ENCODE peak calls at places on chromosomes 7 and 10, in nine cellular contexts. One of them, this sample, is unnamed.

GRCh38 chr7:34825221-34825620 is 167.2 kb downstream of the NPSR1 start:
- DNase-seq in fibroblast of lung: no peak
- DNase-seq in foreskin fibroblast: no peak
- DNase-seq in activated naive CD4-positive, alpha-beta T cell treated with anti-CD3 and anti-CD28 coated beads for 36 hours: no peak
- DNase-seq in left ventricle myocardium superior: no peak
- DNase-seq in stimulated activated CD4-positive, alpha-beta T cell treated with anti-CD3 and anti-CD28 coated beads, TNF-alpha, amount 100 ng/mL, for 1 hour: no peak
- DNase-seq in IMR-90: no peak
- DNase-seq in PC-9: peak; percentile 58
- DNase-seq in EL: no peak
- DNase-seq in this sample: no peak

GRCh38 chr10:99329891-99330674 is 927 bp downstream of the CNNM1 start:
- DNase-seq in fibroblast of lung: peak; percentile 17
- DNase-seq in foreskin fibroblast: peak; percentile 72
- DNase-seq in activated naive CD4-positive, alpha-beta T cell treated with anti-CD3 and anti-CD28 coated beads for 36 hours: peak; percentile 18
- DNase-seq in left ventricle myocardium superior: peak; percentile 46
- DNase-seq in stimulated activated CD4-positive, alpha-beta T cell treated with anti-CD3 and anti-CD28 coated beads, TNF-alpha, amount 100 ng/mL, for 1 hour: no peak
- DNase-seq in IMR-90: peak; percentile 4
- DNase-seq in PC-9: no peak
- DNase-seq in EL: peak; percentile 46
- DNase-seq in this sample: no peak

GRCh38 chr7:2016021-2016631 is 216.6 kb downstream of the MAD1L1 start:
- DNase-seq in fibroblast of lung: no peak
- DNase-seq in foreskin fibroblast: no peak
- DNase-seq in activated naive CD4-positive, alpha-beta T cell treated with anti-CD3 and anti-CD28 coated beads for 36 hours: no peak
- DNase-seq in left ventricle myocardium superior: peak; percentile 18
- DNase-seq in stimulated activated CD4-positive, alpha-beta T cell treated with anti-CD3 and anti-CD28 coated beads, TNF-alpha, amount 100 ng/mL, for 1 hour: no peak
- DNase-seq in IMR-90: no peak
- DNase-seq in PC-9: no peak
- DNase-seq in EL: no peak
- DNase-seq in this sample: no peak

GRCh38 chr7:57328457-57328856 is 121.5 kb upstream of the ZNF716 start:
- DNase-seq in fibroblast of lung: no peak
- DNase-seq in foreskin fibroblast: no peak
- DNase-seq in activated naive CD4-positive, alpha-beta T cell treated with anti-CD3 and anti-CD28 coated beads for 36 hours: no peak
- DNase-seq in left ventricle myocardium superior: peak; percentile 90
- DNase-seq in stimulated activated CD4-positive, alpha-beta T cell treated with anti-CD3 and anti-CD28 coated beads, TNF-alpha, amount 100 ng/mL, for 1 hour: no peak
- DNase-seq in IMR-90: no peak
- DNase-seq in PC-9: no peak
- DNase-seq in EL: no peak
- DNase-seq in this sample: no peak

GRCh38 chr7:140229591-140230516 is 53.1 kb upstream of the KDM7A start:
- DNase-seq in fibroblast of lung: no peak
- DNase-seq in foreskin fibroblast: no peak
- DNase-seq in activated naive CD4-positive, alpha-beta T cell treated with anti-CD3 and anti-CD28 coated beads for 36 hours: peak; percentile 83
- DNase-seq in left ventricle myocardium superior: peak; percentile 48
- DNase-seq in stimulated activated CD4-positive, alpha-beta T cell treated with anti-CD3 and anti-CD28 coated beads, TNF-alpha, amount 100 ng/mL, for 1 hour: peak; percentile 35
- DNase-seq in IMR-90: no peak
- DNase-seq in PC-9: no peak
- DNase-seq in EL: no peak
- DNase-seq in this sample: no peak

GRCh38 chr7:90025771-90026170 is 128.5 kb upstream of the STEAP1 start:
- DNase-seq in fibroblast of lung: no peak
- DNase-seq in foreskin fibroblast: no peak
- DNase-seq in activated naive CD4-positive, alpha-beta T cell treated with anti-CD3 and anti-CD28 coated beads for 36 hours: no peak
- DNase-seq in left ventricle myocardium superior: no peak
- DNase-seq in stimulated activated CD4-positive, alpha-beta T cell treated with anti-CD3 and anti-CD28 coated beads, TNF-alpha, amount 100 ng/mL, for 1 hour: no peak
- DNase-seq in IMR-90: no peak
- DNase-seq in PC-9: no peak
- DNase-seq in EL: no peak
- DNase-seq in this sample: no peak

GRCh38 chr7:106840342-106840741 is 24.7 kb upstream of the PIK3CG start:
- DNase-seq in fibroblast of lung: peak; percentile 60
- DNase-seq in foreskin fibroblast: peak; percentile 80
- DNase-seq in activated naive CD4-positive, alpha-beta T cell treated with anti-CD3 and anti-CD28 coated beads for 36 hours: no peak
- DNase-seq in left ventricle myocardium superior: no peak
- DNase-seq in stimulated activated CD4-positive, alpha-beta T cell treated with anti-CD3 and anti-CD28 coated beads, TNF-alpha, amount 100 ng/mL, for 1 hour: no peak
- DNase-seq in IMR-90: peak; percentile 83
- DNase-seq in PC-9: no peak
- DNase-seq in EL: peak; percentile 84
- DNase-seq in this sample: no peak

GRCh38 chr7:85405016-85405415 is 218.2 kb upstream of the SEMA3D start:
- DNase-seq in fibroblast of lung: no peak
- DNase-seq in foreskin fibroblast: peak; percentile 66
- DNase-seq in activated naive CD4-positive, alpha-beta T cell treated with anti-CD3 and anti-CD28 coated beads for 36 hours: no peak
- DNase-seq in left ventricle myocardium superior: no peak
- DNase-seq in stimulated activated CD4-positive, alpha-beta T cell treated with anti-CD3 and anti-CD28 coated beads, TNF-alpha, amount 100 ng/mL, for 1 hour: no peak
- DNase-seq in IMR-90: no peak
- DNase-seq in PC-9: no peak
- DNase-seq in EL: peak; percentile 10
- DNase-seq in this sample: no peak

GRCh38 chr7:144769352-144769751 is 66.5 kb downstream of the TPK1 start:
- DNase-seq in fibroblast of lung: no peak
- DNase-seq in foreskin fibroblast: no peak
- DNase-seq in activated naive CD4-positive, alpha-beta T cell treated with anti-CD3 and anti-CD28 coated beads for 36 hours: no peak
- DNase-seq in left ventricle myocardium superior: no peak
- DNase-seq in stimulated activated CD4-positive, alpha-beta T cell treated with anti-CD3 and anti-CD28 coated beads, TNF-alpha, amount 100 ng/mL, for 1 hour: no peak
- DNase-seq in IMR-90: no peak
- DNase-seq in PC-9: no peak
- DNase-seq in EL: no peak
- DNase-seq in this sample: no peak

GRCh38 chr10:71269301-71270288 is 49.5 kb upstream of the SLC29A3 start:
- DNase-seq in fibroblast of lung: peak; percentile 44
- DNase-seq in foreskin fibroblast: peak; percentile 44
- DNase-seq in activated naive CD4-positive, alpha-beta T cell treated with anti-CD3 and anti-CD28 coated beads for 36 hours: no peak
- DNase-seq in left ventricle myocardium superior: peak; percentile 67
- DNase-seq in stimulated activated CD4-positive, alpha-beta T cell treated with anti-CD3 and anti-CD28 coated beads, TNF-alpha, amount 100 ng/mL, for 1 hour: no peak
- DNase-seq in IMR-90: peak; percentile 49
- DNase-seq in PC-9: no peak
- DNase-seq in EL: no peak
- DNase-seq in this sample: no peak

GRCh38 chr7:93429563-93429962 is 145.0 kb downstream of the CALCR start:
- DNase-seq in fibroblast of lung: no peak
- DNase-seq in foreskin fibroblast: no peak
- DNase-seq in activated naive CD4-positive, alpha-beta T cell treated with anti-CD3 and anti-CD28 coated beads for 36 hours: no peak
- DNase-seq in left ventricle myocardium superior: no peak
- DNase-seq in stimulated activated CD4-positive, alpha-beta T cell treated with anti-CD3 and anti-CD28 coated beads, TNF-alpha, amount 100 ng/mL, for 1 hour: no peak
- DNase-seq in IMR-90: no peak
- DNase-seq in PC-9: no peak
- DNase-seq in EL: no peak
- DNase-seq in this sample: no peak

GRCh38 chr10:4686644-4686996 is 139.4 kb upstream of the AKR1E2 start:
- DNase-seq in fibroblast of lung: no peak
- DNase-seq in foreskin fibroblast: peak; percentile 53
- DNase-seq in activated naive CD4-positive, alpha-beta T cell treated with anti-CD3 and anti-CD28 coated beads for 36 hours: peak; percentile 44
- DNase-seq in left ventricle myocardium superior: no peak
- DNase-seq in stimulated activated CD4-positive, alpha-beta T cell treated with anti-CD3 and anti-CD28 coated beads, TNF-alpha, amount 100 ng/mL, for 1 hour: no peak
- DNase-seq in IMR-90: peak; percentile 91
- DNase-seq in PC-9: peak; percentile 88
- DNase-seq in EL: peak; percentile 55
- DNase-seq in this sample: no peak

GRCh38 chr10:30625110-30625509 is 4.4 kb downstream of the LYZL2 start:
- DNase-seq in fibroblast of lung: peak; percentile 13
- DNase-seq in foreskin fibroblast: peak; percentile 75
- DNase-seq in activated naive CD4-positive, alpha-beta T cell treated with anti-CD3 and anti-CD28 coated beads for 36 hours: no peak
- DNase-seq in left ventricle myocardium superior: no peak
- DNase-seq in stimulated activated CD4-positive, alpha-beta T cell treated with anti-CD3 and anti-CD28 coated beads, TNF-alpha, amount 100 ng/mL, for 1 hour: no peak
- DNase-seq in IMR-90: peak; percentile 60
- DNase-seq in PC-9: no peak
- DNase-seq in EL: peak; percentile 23
- DNase-seq in this sample: no peak

GRCh38 chr7:6571160-6571779 is 6.0 kb upstream of the ZDHHC4 start:
- DNase-seq in fibroblast of lung: no peak
- DNase-seq in foreskin fibroblast: peak; percentile 21
- DNase-seq in activated naive CD4-positive, alpha-beta T cell treated with anti-CD3 and anti-CD28 coated beads for 36 hours: no peak
- DNase-seq in left ventricle myocardium superior: no peak
- DNase-seq in stimulated activated CD4-positive, alpha-beta T cell treated with anti-CD3 and anti-CD28 coated beads, TNF-alpha, amount 100 ng/mL, for 1 hour: no peak
- DNase-seq in IMR-90: no peak
- DNase-seq in PC-9: no peak
- DNase-seq in EL: no peak
- DNase-seq in this sample: no peak

GRCh38 chr10:28248092-28248491 is 54.8 kb downstream of the MPP7 start:
- DNase-seq in fibroblast of lung: peak; percentile 20
- DNase-seq in foreskin fibroblast: peak; percentile 48
- DNase-seq in activated naive CD4-positive, alpha-beta T cell treated with anti-CD3 and anti-CD28 coated beads for 36 hours: peak; percentile 50
- DNase-seq in left ventricle myocardium superior: no peak
- DNase-seq in stimulated activated CD4-positive, alpha-beta T cell treated with anti-CD3 and anti-CD28 coated beads, TNF-alpha, amount 100 ng/mL, for 1 hour: no peak
- DNase-seq in IMR-90: peak; percentile 31
- DNase-seq in PC-9: no peak
- DNase-seq in EL: peak; percentile 5
- DNase-seq in this sample: peak; percentile 1

GRCh38 chr10:123891147-123892011 is at the start of gene CPXM2:
- DNase-seq in fibroblast of lung: no peak
- DNase-seq in foreskin fibroblast: no peak
- DNase-seq in activated naive CD4-positive, alpha-beta T cell treated with anti-CD3 and anti-CD28 coated beads for 36 hours: no peak
- DNase-seq in left ventricle myocardium superior: no peak
- DNase-seq in stimulated activated CD4-positive, alpha-beta T cell treated with anti-CD3 and anti-CD28 coated beads, TNF-alpha, amount 100 ng/mL, for 1 hour: no peak
- DNase-seq in IMR-90: no peak
- DNase-seq in PC-9: no peak
- DNase-seq in EL: peak; percentile 5
- DNase-seq in this sample: no peak

This sample was measured in CMK.